ENCODE peak calls at places on chromosomes 3 and 15, in five cellular contexts. One of them, this sample, is unnamed.

GRCh38 chr3:188950832-188951489 is 220.8 kb upstream of the TPRG1 start:
- DNase-seq in A549: peak
- DNase-seq in GM12878: no peak
- DNase-seq in HepG2: peak
- DNase-seq in IMR-90: peak
- DNase-seq in this sample: no peak

GRCh38 chr3:124483915-124484470 is 246.3 kb upstream of the UMPS start:
- DNase-seq in IMR-90: peak
- DNase-seq in GM12878: no peak
- DNase-seq in A549: no peak
- DNase-seq in HepG2: no peak
- DNase-seq in this sample: no peak

GRCh38 chr3:66138336-66139234 is 82.2 kb upstream of the SLC25A26 start:
- DNase-seq in HepG2: peak
- DNase-seq in A549: peak
- DNase-seq in IMR-90: peak
- DNase-seq in GM12878: no peak
- DNase-seq in this sample: peak

GRCh38 chr3:58236527-58237237 is 910 bp upstream of the ABHD6 start:
- DNase-seq in HepG2: no peak
- DNase-seq in IMR-90: no peak
- DNase-seq in GM12878: no peak
- DNase-seq in A549: no peak
- DNase-seq in this sample: no peak

GRCh38 chr3:2628117-2628516 is 482.1 kb downstream of the IL5RA start:
- DNase-seq in A549: no peak
- DNase-seq in GM12878: no peak
- DNase-seq in HepG2: no peak
- DNase-seq in IMR-90: no peak
- DNase-seq in this sample: no peak

GRCh38 chr3:16932877-16933276 is 48.1 kb downstream of the PLCL2 start:
- DNase-seq in GM12878: no peak
- DNase-seq in IMR-90: no peak
- DNase-seq in HepG2: no peak
- DNase-seq in A549: no peak
- DNase-seq in this sample: no peak

GRCh38 chr3:108202834-108203233 is 19.4 kb downstream of the IFT57 start:
- DNase-seq in A549: peak
- DNase-seq in HepG2: no peak
- DNase-seq in GM12878: no peak
- DNase-seq in IMR-90: peak
- DNase-seq in this sample: no peak

GRCh38 chr3:187798531-187799520 is 53.6 kb upstream of the BCL6 start:
- DNase-seq in HepG2: no peak
- DNase-seq in IMR-90: no peak
- DNase-seq in A549: no peak
- DNase-seq in GM12878: no peak
- DNase-seq in this sample: no peak

GRCh38 chr3:185069583-185070030 is 83.3 kb downstream of the C3orf70 start:
- DNase-seq in A549: no peak
- DNase-seq in GM12878: no peak
- DNase-seq in IMR-90: no peak
- DNase-seq in HepG2: peak
- DNase-seq in this sample: peak

GRCh38 chr3:160956785-160957184 is 148.4 kb downstream of the B3GALNT1 start:
- DNase-seq in GM12878: no peak
- DNase-seq in A549: no peak
- DNase-seq in HepG2: peak
- DNase-seq in IMR-90: peak
- DNase-seq in this sample: no peak

GRCh38 chr3:154148541-154148940 is 27.4 kb downstream of the ARHGEF26 start:
- DNase-seq in A549: no peak
- DNase-seq in IMR-90: no peak
- DNase-seq in GM12878: no peak
- DNase-seq in HepG2: no peak
- DNase-seq in this sample: no peak

GRCh38 chr3:38723569-38724391 is 74.3 kb upstream of the SCN5A start:
- DNase-seq in HepG2: no peak
- DNase-seq in GM12878: no peak
- DNase-seq in A549: no peak
- DNase-seq in IMR-90: no peak
- DNase-seq in this sample: peak

GRCh38 chr3:129276385-129276784 is 2.3 kb upstream of the HMCES start:
- DNase-seq in A549: no peak
- DNase-seq in IMR-90: no peak
- DNase-seq in GM12878: peak
- DNase-seq in HepG2: no peak
- DNase-seq in this sample: no peak

GRCh38 chr3:159824341-159824740 is 164.3 kb upstream of the IL12A start:
- DNase-seq in GM12878: no peak
- DNase-seq in IMR-90: peak
- DNase-seq in A549: peak
- DNase-seq in HepG2: peak
- DNase-seq in this sample: no peak

GRCh38 chr3:192514081-192514753 is 213.1 kb downstream of the FGF12 start:
- DNase-seq in HepG2: no peak
- DNase-seq in IMR-90: no peak
- DNase-seq in A549: peak
- DNase-seq in GM12878: no peak
- DNase-seq in this sample: peak

GRCh38 chr3:170608475-170608874 is 22.6 kb upstream of the SLC7A14 start:
- DNase-seq in GM12878: no peak
- DNase-seq in A549: no peak
- DNase-seq in HepG2: no peak
- DNase-seq in IMR-90: no peak
- DNase-seq in this sample: no peak

GRCh38 chr3:17238029-17238428 is 353.3 kb downstream of the PLCL2 start:
- DNase-seq in GM12878: no peak
- DNase-seq in HepG2: no peak
- DNase-seq in IMR-90: peak
- DNase-seq in A549: no peak
- DNase-seq in this sample: no peak

GRCh38 chr15:57780461-57780860 is 73.9 kb downstream of the POLR2M start:
- DNase-seq in A549: no peak
- DNase-seq in HepG2: no peak
- DNase-seq in GM12878: no peak
- DNase-seq in IMR-90: no peak
- DNase-seq in this sample: no peak

GRCh38 chr3:9769426-9770275 is at the start of gene CAMK1:
- DNase-seq in A549: peak
- DNase-seq in GM12878: no peak
- DNase-seq in IMR-90: peak
- DNase-seq in HepG2: peak
- DNase-seq in this sample: peak

GRCh38 chr3:171640520-171641412 is 169.5 kb downstream of the PLD1 start:
- DNase-seq in HepG2: peak
- DNase-seq in GM12878: no peak
- DNase-seq in IMR-90: peak
- DNase-seq in A549: peak
- DNase-seq in this sample: no peak

GRCh38 chr3:118587847-118588246 is 446.8 kb downstream of the IGSF11 start:
- DNase-seq in IMR-90: no peak
- DNase-seq in HepG2: no peak
- DNase-seq in A549: no peak
- DNase-seq in GM12878: peak
- DNase-seq in this sample: no peak

GRCh38 chr15:93296786-93297500 is 207.9 kb upstream of the RGMA start:
- DNase-seq in A549: no peak
- DNase-seq in IMR-90: no peak
- DNase-seq in GM12878: no peak
- DNase-seq in HepG2: no peak
- DNase-seq in this sample: no peak

GRCh38 chr3:48750906-48751305 is 33.9 kb upstream of the IP6K2 start:
- DNase-seq in IMR-90: no peak
- DNase-seq in A549: no peak
- DNase-seq in GM12878: no peak
- DNase-seq in HepG2: no peak
- DNase-seq in this sample: no peak

GRCh38 chr3:176951144-176951543 is 246.1 kb downstream of the TBL1XR1 start:
- DNase-seq in GM12878: no peak
- DNase-seq in IMR-90: no peak
- DNase-seq in HepG2: no peak
- DNase-seq in A549: no peak
- DNase-seq in this sample: no peak

GRCh38 chr15:83111149-83111548 is 3.7 kb downstream of the TM6SF1 start:
- DNase-seq in HepG2: no peak
- DNase-seq in A549: no peak
- DNase-seq in IMR-90: no peak
- DNase-seq in GM12878: no peak
- DNase-seq in this sample: no peak

GRCh38 chr3:141401584-141402475 is 33.5 kb downstream of the ZBTB38 start:
- DNase-seq in IMR-90: no peak
- DNase-seq in GM12878: no peak
- DNase-seq in A549: peak
- DNase-seq in HepG2: no peak
- DNase-seq in this sample: peak

GRCh38 chr3:128503751-128504532 is 10.9 kb upstream of the GATA2 start:
- DNase-seq in A549: no peak
- DNase-seq in GM12878: no peak
- DNase-seq in IMR-90: no peak
- DNase-seq in HepG2: no peak
- DNase-seq in this sample: no peak

GRCh38 chr3:69178838-69179739 is 56.7 kb upstream of the LMOD3 start:
- DNase-seq in IMR-90: no peak
- DNase-seq in HepG2: peak
- DNase-seq in A549: peak
- DNase-seq in GM12878: no peak
- DNase-seq in this sample: no peak

GRCh38 chr3:51343918-51344687 is 41.0 kb upstream of the MANF start:
- DNase-seq in A549: peak
- DNase-seq in HepG2: peak
- DNase-seq in IMR-90: peak
- DNase-seq in GM12878: no peak
- DNase-seq in this sample: no peak

DNA sequence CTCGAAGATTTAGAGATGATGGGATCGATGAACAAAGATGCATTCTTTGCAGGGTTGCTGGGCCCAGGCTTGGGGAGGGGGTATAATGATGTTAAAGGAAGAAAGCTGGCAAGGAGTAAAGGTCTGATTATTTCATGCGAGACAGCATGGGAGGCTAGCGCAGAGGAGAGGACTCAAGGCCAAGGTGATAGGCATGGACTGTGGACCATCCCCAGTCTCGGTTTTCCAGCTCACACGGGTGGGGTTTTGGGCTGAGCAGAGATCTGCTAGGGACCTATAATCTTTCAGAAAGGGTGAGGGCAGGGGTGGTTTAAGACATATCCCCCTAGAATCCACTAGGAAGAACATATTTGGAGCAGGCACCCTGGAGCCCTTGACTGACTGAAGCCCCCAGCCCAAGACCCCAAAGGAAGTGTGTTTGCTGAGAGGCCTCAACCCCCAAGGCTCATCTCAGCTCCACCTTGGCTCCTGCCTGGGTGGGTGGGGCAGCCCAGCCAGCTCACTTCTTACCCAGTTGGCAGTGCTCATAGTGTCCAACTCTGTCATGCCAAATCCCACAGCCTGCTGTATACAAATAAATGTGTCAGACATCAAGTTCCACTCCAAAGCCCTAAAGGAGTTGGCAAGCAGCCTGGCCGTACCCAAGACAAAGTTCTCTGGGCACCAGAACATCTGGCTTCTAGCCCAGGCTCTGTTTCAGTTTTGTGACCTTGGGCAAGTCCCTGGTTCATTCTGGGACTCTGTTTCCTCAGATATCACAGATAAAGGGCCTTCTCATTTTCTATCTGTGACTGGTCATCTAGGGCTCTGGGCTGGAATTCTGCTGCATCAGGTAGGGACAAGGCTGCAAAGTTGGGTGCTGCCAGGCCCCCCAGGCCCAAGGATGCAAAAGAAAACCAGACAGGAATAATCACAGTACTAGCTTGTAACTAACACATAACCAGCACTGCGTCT is 17.8 kb downstream of the ACSBG1 start:
- DNase-seq in IMR-90: no peak
- DNase-seq in A549: peak
- DNase-seq in HepG2: no peak
- DNase-seq in GM12878: no peak
- DNase-seq in this sample: no peak
- TF ChIP-seq SMC3 in IMR-90: no peak
- TF ChIP-seq SMC3 in A549: no peak
- TF ChIP-seq SMC3 in HepG2: no peak
- TF ChIP-seq SMC3 in GM12878: no peak
- TF ChIP-seq SMC3 in this sample: no peak

GRCh38 chr15:75089781-75090734 is 66.7 kb downstream of the PPCDC start:
- DNase-seq in A549: no peak
- DNase-seq in HepG2: no peak
- DNase-seq in IMR-90: no peak
- DNase-seq in GM12878: no peak
- DNase-seq in this sample: no peak
- TF ChIP-seq SMC3 in A549: no peak
- TF ChIP-seq SMC3 in HepG2: no peak
- TF ChIP-seq SMC3 in IMR-90: no peak
- TF ChIP-seq SMC3 in GM12878: no peak
- TF ChIP-seq SMC3 in this sample: no peak

GRCh38 chr15:85763157-85763556 is 31.6 kb downstream of the KLHL25 start:
- DNase-seq in A549: no peak
- DNase-seq in GM12878: no peak
- DNase-seq in HepG2: no peak
- DNase-seq in IMR-90: no peak
- DNase-seq in this sample: no peak

GRCh38 chr15:85760531-85761371 is 34.0 kb downstream of the KLHL25 start:
- DNase-seq in A549: no peak
- DNase-seq in IMR-90: no peak
- DNase-seq in HepG2: no peak
- DNase-seq in GM12878: no peak
- DNase-seq in this sample: no peak

GRCh38 chr15:85762039-85762755 is 32.5 kb downstream of the KLHL25 start:
- DNase-seq in GM12878: no peak
- DNase-seq in HepG2: no peak
- DNase-seq in A549: no peak
- DNase-seq in IMR-90: no peak
- DNase-seq in this sample: no peak

GRCh38 chr15:85762756-85763127 is 32.0 kb downstream of the KLHL25 start:
- DNase-seq in IMR-90: no peak
- DNase-seq in A549: no peak
- DNase-seq in GM12878: no peak
- DNase-seq in HepG2: no peak
- DNase-seq in this sample: no peak

DNA sequence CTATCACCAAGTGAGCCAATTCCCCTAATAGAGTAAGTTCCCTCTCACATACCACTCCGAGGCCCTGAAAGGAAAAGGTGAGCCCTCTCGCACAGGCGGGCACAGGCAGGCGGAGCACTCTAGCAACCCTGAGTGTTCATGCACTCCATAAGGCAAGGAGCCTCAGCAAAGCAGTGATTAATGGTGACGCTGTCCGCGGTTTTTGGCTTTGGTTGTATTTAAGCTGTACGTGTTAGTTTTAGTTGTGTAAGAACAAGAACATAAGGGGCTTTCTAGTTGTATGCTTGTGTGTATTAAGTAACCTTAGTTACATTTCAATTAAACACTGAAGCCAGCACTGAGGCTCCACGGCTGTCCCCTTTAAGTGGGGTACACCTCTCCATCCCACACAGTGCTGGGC is 33.1 kb downstream of the KLHL25 start:
- DNase-seq in A549: no peak
- DNase-seq in GM12878: no peak
- DNase-seq in IMR-90: peak
- DNase-seq in HepG2: no peak
- DNase-seq in this sample: no peak
- TF ChIP-seq SMC3 in A549: no peak
- TF ChIP-seq SMC3 in GM12878: no peak
- TF ChIP-seq SMC3 in IMR-90: no peak
- TF ChIP-seq SMC3 in HepG2: no peak
- TF ChIP-seq SMC3 in this sample: no peak

GRCh38 chr3:73546961-73547360 is 77.8 kb downstream of the PDZRN3 start:
- DNase-seq in IMR-90: peak
- DNase-seq in A549: no peak
- DNase-seq in HepG2: no peak
- DNase-seq in GM12878: no peak
- DNase-seq in this sample: no peak
- TF ChIP-seq SMC3 in IMR-90: no peak
- TF ChIP-seq SMC3 in A549: no peak
- TF ChIP-seq SMC3 in HepG2: no peak
- TF ChIP-seq SMC3 in GM12878: no peak
- TF ChIP-seq SMC3 in this sample: no peak